ENCODE peak calls at places on chromosomes 3 and 15, in four cellular contexts. R is endothelial cell of umbilical vein, H is mesendoderm, I is astrocyte. Y is an unnamed sample.

GRCh38 chr3:114144909-114145688 is 33.8 kb downstream of the DRD3 start:
- DNase-seq in R (peak), H (no peak), I (peak), Y (no peak)

GRCh38 chr15:29832709-29833108 is 10.4 kb upstream of the TJP1 start:
- DNase-seq in R (no peak), H (no peak), I (no peak), Y (no peak)

GRCh38 chr15:74497584-74497983 is 36.6 kb upstream of the UBL7 start:
- DNase-seq in R (no peak), H (no peak), I (no peak), Y (no peak)

GRCh38 chr3:118801899-118802298 is 232.7 kb downstream of the IGSF11 start:
- DNase-seq in R (no peak), H (no peak), I (no peak), Y (no peak)

GRCh38 chr3:31546152-31546551 is 13.4 kb downstream of the STT3B start:
- DNase-seq in R (no peak), H (peak), I (peak), Y (no peak)

GRCh38 chr15:26179906-26180305 is 316.8 kb upstream of the ATP10A start:
- DNase-seq in R (no peak), H (peak), I (no peak), Y (peak)

GRCh38 chr15:43903864-43904290 is 77.1 kb downstream of the WDR76 start:
- DNase-seq in R (peak), H (peak), I (peak), Y (peak)

GRCh38 chr15:74263473-74263872 is 27.3 kb downstream of the CCDC33 start:
- DNase-seq in R (no peak), H (no peak), I (no peak), Y (no peak)

GRCh38 chr3:10445561-10445960 is 59.8 kb downstream of the ATP2B2 start:
- DNase-seq in R (no peak), H (peak), I (peak), Y (no peak)

GRCh38 chr3:14137004-14137403 is 12.2 kb downstream of the TMEM43 start:
- DNase-seq in R (no peak), H (no peak), I (no peak), Y (no peak)

GRCh38 chr15:77640615-77641014 is 7.9 kb upstream of the LINGO1 start:
- DNase-seq in R (no peak), H (no peak), I (no peak), Y (no peak)

GRCh38 chr15:29097971-29098370 is 171.7 kb downstream of the NSMCE3 start:
- DNase-seq in R (no peak), H (no peak), I (no peak), Y (no peak)

GRCh38 chr15:83305696-83306291 is 21.3 kb upstream of the BNC1 start:
- DNase-seq in R (no peak), H (peak), I (peak), Y (peak)

GRCh38 chr15:66389859-66390382 is 3.2 kb downstream of the MAP2K1 start:
- DNase-seq in R (peak), H (no peak), I (no peak), Y (no peak)
- H3K9ac ChIP-seq in R (no peak), H (no peak), I (no peak), Y (no peak)

GRCh38 chr3:69439683-69440270 is 53.9 kb upstream of the FRMD4B start:
- DNase-seq in R (peak), H (no peak), I (no peak), Y (no peak)

GRCh38 chr3:69433016-69433937 is 47.4 kb upstream of the FRMD4B start:
- DNase-seq in R (no peak), H (no peak), I (no peak), Y (no peak)

GRCh38 chr3:69435274-69436262 is 49.7 kb upstream of the FRMD4B start:
- DNase-seq in R (no peak), H (no peak), I (no peak), Y (no peak)

GRCh38 chr3:69428657-69429255 is 42.9 kb upstream of the FRMD4B start:
- DNase-seq in R (no peak), H (no peak), I (no peak), Y (no peak)

DNA sequence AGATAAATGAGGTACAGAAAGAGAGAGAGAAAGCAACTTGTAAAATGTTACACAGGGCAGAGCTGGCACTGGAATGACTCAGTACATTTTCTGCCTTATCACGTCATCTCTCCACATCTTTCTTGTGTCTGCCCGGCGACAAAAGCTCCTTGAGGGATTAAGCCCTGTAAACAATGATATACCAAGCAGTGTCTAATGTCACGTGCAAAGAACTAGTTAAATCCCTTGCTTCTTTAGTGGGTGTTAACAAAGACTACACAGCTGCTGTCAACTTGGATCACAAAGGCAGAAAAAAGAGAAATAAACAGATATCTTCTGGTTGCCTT is 48.0 kb upstream of the FRMD4B start:
- DNase-seq in R (no peak), H (no peak), I (peak), Y (no peak)
- H3K9ac ChIP-seq in R (no peak), H (no peak), I (no peak), Y (no peak)

DNA sequence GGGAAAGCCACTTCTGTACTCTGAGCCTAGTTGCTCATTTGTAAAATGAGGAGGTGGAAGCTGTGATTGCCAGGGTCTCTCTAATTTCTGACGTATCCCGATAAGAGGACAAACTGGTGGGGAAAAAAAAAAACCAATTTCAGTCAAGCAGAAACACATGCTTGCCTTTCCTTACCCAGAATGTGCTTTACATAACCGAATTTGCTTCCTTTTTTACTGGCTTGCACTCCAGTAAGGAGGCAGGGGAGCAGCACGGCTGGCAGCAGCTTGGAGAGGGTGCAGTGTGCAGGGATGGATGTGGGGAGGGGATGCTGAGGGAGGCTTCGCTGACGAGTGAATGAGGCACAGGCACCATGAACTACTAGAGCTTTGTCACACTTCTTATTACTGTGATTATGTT is 186.9 kb upstream of the LPP start:
- DNase-seq in R (no peak), H (no peak), I (no peak), Y (peak)
- H3K9ac ChIP-seq in R (no peak), H (no peak), I (no peak), Y (no peak)

GRCh38 chr3:129384594-129385323 is 43.7 kb downstream of the EFCAB12 start:
- DNase-seq in R (no peak), H (no peak), I (no peak), Y (peak)

GRCh38 chr3:129389572-129389937 is 38.9 kb downstream of the EFCAB12 start:
- DNase-seq in R (peak), H (no peak), I (no peak), Y (no peak)

GRCh38 chr3:129386984-129387383 is 41.5 kb downstream of the EFCAB12 start:
- DNase-seq in R (no peak), H (no peak), I (no peak), Y (no peak)

GRCh38 chr3:129383292-129383860 is 45.1 kb downstream of the EFCAB12 start:
- DNase-seq in R (peak), H (peak), I (peak), Y (peak)

DNA sequence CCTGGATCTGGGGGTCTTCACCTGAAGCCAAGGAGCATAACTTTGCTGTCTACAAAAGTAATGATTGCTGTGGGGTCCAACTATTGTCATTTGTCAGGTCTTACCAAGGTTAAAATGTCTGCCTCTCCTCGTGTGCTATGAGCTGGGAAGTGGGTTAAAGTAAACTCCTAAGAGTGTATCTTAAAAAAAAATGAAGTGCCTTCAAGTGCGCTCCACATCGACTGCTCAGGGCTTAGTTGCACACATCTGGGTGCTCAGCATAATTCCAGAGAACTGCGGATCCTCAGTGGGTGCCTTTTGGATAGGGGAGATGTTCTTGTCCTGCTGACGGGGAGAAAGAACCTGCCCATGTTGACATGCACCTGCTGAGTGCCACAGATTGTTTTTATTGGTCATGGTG is 40.9 kb downstream of the EFCAB12 start:
- DNase-seq in R (no peak), H (no peak), I (no peak), Y (no peak)
- H3K9ac ChIP-seq in R (no peak), H (no peak), I (no peak), Y (no peak)

GRCh38 chr3:99126291-99126690 is 224.8 kb upstream of the DCBLD2 start:
- DNase-seq in R (no peak), H (no peak), I (peak), Y (no peak)

GRCh38 chr3:99131876-99132275 is 230.4 kb upstream of the DCBLD2 start:
- DNase-seq in R (peak), H (no peak), I (peak), Y (no peak)

GRCh38 chr3:99128740-99129505 is 227.4 kb upstream of the DCBLD2 start:
- DNase-seq in R (peak), H (peak), I (peak), Y (no peak)

GRCh38 chr3:99128205-99128604 is 226.7 kb upstream of the DCBLD2 start:
- DNase-seq in R (no peak), H (no peak), I (peak), Y (no peak)
- H3K9ac ChIP-seq in R (no peak), H (no peak), I (peak), Y (no peak)

DNA sequence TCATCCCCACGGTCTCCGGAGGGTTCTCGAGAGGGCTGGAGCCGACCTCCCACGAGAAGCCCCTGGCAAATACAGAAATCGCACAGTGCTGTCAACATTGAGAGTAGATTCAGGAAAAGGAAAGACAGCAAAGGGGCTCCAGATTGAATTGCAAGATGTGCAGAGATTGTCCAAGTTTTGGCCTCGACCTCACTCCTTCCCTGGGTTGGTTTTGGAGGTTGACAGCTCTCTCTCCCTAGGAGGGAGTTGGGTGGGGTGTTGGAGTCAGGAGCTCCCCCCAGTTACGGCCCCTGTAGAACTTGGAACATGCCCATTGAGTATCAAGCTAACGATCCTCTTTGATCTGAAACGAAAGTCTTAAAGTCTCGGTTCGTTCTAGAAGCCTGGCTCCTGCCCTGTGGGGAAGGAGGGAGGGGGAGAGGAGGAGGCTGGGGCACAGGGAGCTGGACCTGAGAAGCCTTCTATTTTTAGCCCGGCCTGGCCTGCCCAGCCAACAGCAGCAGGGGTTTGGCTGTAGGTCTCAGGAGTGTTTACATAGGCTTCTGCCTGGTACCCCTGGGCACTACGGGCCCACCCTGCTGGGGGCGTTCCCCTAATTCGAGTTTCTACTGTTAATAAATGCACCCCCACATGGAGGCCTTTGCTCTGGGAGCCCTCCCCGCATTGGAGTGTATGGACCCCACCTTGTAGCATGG is 672 bp upstream of the KY start:
- DNase-seq in R (no peak), H (no peak), I (peak), Y (no peak)
- H3K9ac ChIP-seq in R (no peak), H (no peak), I (peak), Y (no peak)

DNA sequence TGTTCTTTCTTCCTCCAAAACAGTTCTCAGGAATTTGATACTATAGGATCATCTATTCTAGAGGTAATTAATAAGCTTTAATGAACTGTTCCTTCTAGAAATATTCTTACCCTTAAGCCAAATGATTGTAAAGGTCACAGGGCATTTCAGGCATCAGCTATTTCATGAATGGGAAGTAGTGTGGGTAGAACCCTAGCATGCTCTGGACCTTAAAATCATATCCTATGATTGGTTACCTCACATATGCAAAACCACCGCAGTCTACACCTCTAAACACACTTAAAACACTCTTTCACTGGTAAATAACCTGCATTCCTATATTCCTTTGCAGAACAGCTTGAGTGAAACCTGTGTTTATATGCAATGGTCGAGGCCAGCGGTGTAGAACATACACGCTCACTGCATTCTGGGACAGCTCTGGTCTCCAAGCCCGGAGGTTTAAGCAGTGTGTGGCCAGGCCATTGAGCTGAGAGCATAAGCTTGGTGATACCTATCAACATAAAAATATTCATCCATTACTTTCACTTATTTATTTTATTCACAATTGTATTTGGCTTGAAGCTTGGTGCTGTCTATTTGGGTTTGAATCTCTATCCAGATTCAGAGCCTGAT is 87.7 kb upstream of the RASGRP1 start:
- DNase-seq in R (no peak), H (no peak), I (no peak), Y (no peak)
- H3K9ac ChIP-seq in R (no peak), H (no peak), I (no peak), Y (no peak)

GRCh38 chr15:34213690-34214089 is 3.8 kb upstream of the KATNBL1 start:
- DNase-seq in R (no peak), H (no peak), I (no peak), Y (no peak)

GRCh38 chr15:34209421-34210282 is at the start of gene KATNBL1:
- DNase-seq in R (peak), H (peak), I (peak), Y (peak)

GRCh38 chr15:34217587-34218225 is 7.1 kb upstream of the EMC4 start:
- DNase-seq in R (no peak), H (no peak), I (peak), Y (no peak)

GRCh38 chr15:34216527-34217270 is 6.8 kb upstream of the KATNBL1 start:
- DNase-seq in R (no peak), H (no peak), I (no peak), Y (no peak)

GRCh38 chr15:34214135-34214534 is 4.2 kb upstream of the KATNBL1 start:
- DNase-seq in R (no peak), H (no peak), I (no peak), Y (peak)
- H3K9ac ChIP-seq in R (no peak), H (no peak), I (no peak), Y (no peak)

GRCh38 chr3:149751551-149751950 is 738 bp downstream of the COMMD2 start:
- DNase-seq in R (no peak), H (peak), I (no peak), Y (no peak)
- H3K9ac ChIP-seq in R (peak), H (peak), I (peak), Y (peak)

GRCh38 chr3:86388848-86389247 is 602.1 kb downstream of the VGLL3 start:
- DNase-seq in R (no peak), H (peak), I (no peak), Y (peak)
- H3K9ac ChIP-seq in R (no peak), H (no peak), I (no peak), Y (no peak)